ENCODE peak calls at places on chromosome 9, in ten cellular contexts. F is WERI-Rb-1; Q is G401; U is retina; W is activated effector memory CD4-positive, alpha-beta T cell treated with anti-CD3 and anti-CD28 coated beads, Interleukin-2, amount 50 U/mL, for 16 hours; X is NCI-H345; G is ovary; T is HEK293T; P is erythroblast; N is CD4-positive, alpha-beta T cell. R is an unnamed sample.

GRCh38 chr9:135906291-135907005 is 898 bp downstream of the CAMSAP1 start:
- DNase-seq in F (no peak), Q (peak; percentile 70), U (peak; percentile 70), W (peak; percentile 74), X (no peak), G (peak; percentile 47), T (no peak), P (peak; percentile 65), N (no peak), R (peak; percentile 23)

GRCh38 chr9:18493361-18494015 is 19.5 kb downstream of the ADAMTSL1 start:
- DNase-seq in F (no peak), Q (no peak), U (no peak), W (no peak), X (peak; percentile 52), G (no peak), T (no peak), P (no peak), N (no peak), R (no peak)

GRCh38 chr9:131880828-131881227 is 141.0 kb upstream of the RAPGEF1 start:
- DNase-seq in F (no peak), Q (no peak), U (no peak), W (no peak), X (no peak), G (no peak), T (no peak), P (no peak), N (no peak), R (no peak)

GRCh38 chr9:128632066-128632465 is 24.6 kb downstream of the DYNC2I2 start:
- DNase-seq in F (no peak), Q (no peak), U (no peak), W (no peak), X (no peak), G (no peak), T (no peak), P (no peak), N (no peak), R (no peak)

GRCh38 chr9:79809931-79810330 is 238.2 kb downstream of the TLE4 start:
- DNase-seq in F (no peak), Q (no peak), U (no peak), W (no peak), X (no peak), G (no peak), T (no peak), P (no peak), N (no peak), R (no peak)

GRCh38 chr9:89278551-89278950 is 32.4 kb upstream of the CKS2 start:
- DNase-seq in F (no peak), Q (no peak), U (no peak), W (no peak), X (no peak), G (no peak), T (no peak), P (no peak), N (no peak), R (no peak)

GRCh38 chr9:114370251-114370984 is 17.4 kb downstream of the AKNA start:
- DNase-seq in F (peak; percentile 99), Q (no peak), U (peak; percentile 45), W (peak; percentile 48), X (no peak), G (no peak), T (no peak), P (no peak), N (no peak), R (no peak)

GRCh38 chr9:28961625-28962024 is 1388.3 kb upstream of the C9orf72 start:
- DNase-seq in F (no peak), Q (no peak), U (no peak), W (no peak), X (no peak), G (no peak), T (no peak), P (no peak), N (no peak), R (no peak)

GRCh38 chr9:13621871-13622564 is 342.5 kb upstream of the MPDZ start:
- DNase-seq in F (no peak), Q (no peak), U (no peak), W (no peak), X (no peak), G (no peak), T (no peak), P (no peak), N (no peak), R (no peak)

GRCh38 chr9:121508415-121508814 is 8.8 kb upstream of the GGTA1 start:
- DNase-seq in F (no peak), Q (no peak), U (no peak), W (no peak), X (peak; percentile 21), G (no peak), T (no peak), P (no peak), N (no peak), R (no peak)

GRCh38 chr9:79123419-79123818 is 448.3 kb upstream of the TLE4 start:
- DNase-seq in F (no peak), Q (no peak), U (no peak), W (no peak), X (no peak), G (no peak), T (no peak), P (no peak), N (no peak), R (no peak)

GRCh38 chr9:95425910-95426551 is 90.7 kb downstream of the PTCH1 start:
- DNase-seq in F (peak; percentile 32), Q (peak; percentile 32), U (no peak), W (no peak), X (no peak), G (no peak), T (no peak), P (no peak), N (no peak), R (no peak)

GRCh38 chr9:656918-657583 is 184.4 kb upstream of the DMRT1 start:
- DNase-seq in F (no peak), Q (no peak), U (no peak), W (no peak), X (no peak), G (no peak), T (no peak), P (no peak), N (no peak), R (no peak)

GRCh38 chr9:7879551-7880245 is 80.1 kb upstream of the DMAC1 start:
- DNase-seq in F (peak; percentile 99), Q (no peak), U (peak; percentile 39), W (no peak), X (no peak), G (no peak), T (no peak), P (no peak), N (no peak), R (no peak)

GRCh38 chr9:91221332-91221731 is 140.4 kb downstream of the AUH start:
- DNase-seq in F (no peak), Q (no peak), U (no peak), W (no peak), X (no peak), G (no peak), T (no peak), P (no peak), N (no peak), R (no peak)

GRCh38 chr9:86732514-86732913 is 214.8 kb downstream of the GAS1 start:
- DNase-seq in F (no peak), Q (no peak), U (no peak), W (no peak), X (no peak), G (no peak), T (no peak), P (no peak), N (no peak), R (peak; percentile 65)

GRCh38 chr9:135051316-135052038 is 36.0 kb upstream of the OLFM1 start:
- DNase-seq in F (no peak), Q (no peak), U (no peak), W (no peak), X (no peak), G (no peak), T (no peak), P (no peak), N (no peak), R (no peak)

GRCh38 chr9:101848485-101848919 is 110.1 kb upstream of the GRIN3A start:
- DNase-seq in F (no peak), Q (no peak), U (no peak), W (no peak), X (no peak), G (no peak), T (peak; percentile 19), P (no peak), N (no peak), R (no peak)

GRCh38 chr9:85602742-85603141 is 139.0 kb downstream of the AGTPBP1 start:
- DNase-seq in F (no peak), Q (no peak), U (no peak), W (no peak), X (no peak), G (no peak), T (no peak), P (no peak), N (no peak), R (no peak)

GRCh38 chr9:94153905-94154304 is 69.6 kb downstream of the PTPDC1 start:
- DNase-seq in F (no peak), Q (no peak), U (no peak), W (no peak), X (no peak), G (no peak), T (no peak), P (no peak), N (no peak), R (no peak)

GRCh38 chr9:31799953-31800609 is 584.4 kb upstream of the ACO1 start:
- DNase-seq in F (peak; percentile 37), Q (no peak), U (peak; percentile 9), W (no peak), X (peak; percentile 55), G (no peak), T (no peak), P (no peak), N (no peak), R (no peak)

GRCh38 chr9:93658184-93658925 is 82.0 kb downstream of the PHF2 start:
- DNase-seq in F (peak; percentile 10), Q (no peak), U (no peak), W (peak; percentile 51), X (no peak), G (peak; percentile 16), T (no peak), P (no peak), N (no peak), R (no peak)

GRCh38 chr9:125397736-125398135 is 136.1 kb downstream of the GAPVD1 start:
- DNase-seq in F (no peak), Q (peak; percentile 52), U (no peak), W (no peak), X (no peak), G (no peak), T (no peak), P (no peak), N (no peak), R (no peak)

GRCh38 chr9:118595719-118596305 is 773.4 kb downstream of the BRINP1 start:
- DNase-seq in F (peak; percentile 72), Q (peak; percentile 91), U (peak; percentile 52), W (no peak), X (peak; percentile 45), G (no peak), T (peak; percentile 14), P (no peak), N (no peak), R (no peak)

GRCh38 chr9:108209132-108209700 is 646.6 kb downstream of the ACTL7B start:
- DNase-seq in F (no peak), Q (no peak), U (no peak), W (no peak), X (peak; percentile 3), G (no peak), T (no peak), P (no peak), N (no peak), R (no peak)

GRCh38 chr9:136576269-136576626 is 30.4 kb upstream of the NOTCH1 start:
- DNase-seq in F (no peak), Q (no peak), U (no peak), W (no peak), X (no peak), G (no peak), T (no peak), P (no peak), N (no peak), R (no peak)

GRCh38 chr9:137494550-137495351 is 35.6 kb upstream of the NSMF start:
- DNase-seq in F (no peak), Q (no peak), U (no peak), W (no peak), X (no peak), G (no peak), T (no peak), P (no peak), N (no peak), R (no peak)